ENCODE peak calls at places on chromosomes 7 and 10, in nine cellular contexts. One of them, this sample, is unnamed.

GRCh38 chr10:12321641-12322040 is 27.7 kb upstream of the CAMK1D start:
- DNase-seq in fibroblast of lung: no peak
- DNase-seq in cardiac muscle cell: no peak
- DNase-seq in lung: no peak
- DNase-seq in A549: no peak
- DNase-seq in transverse colon: no peak
- DNase-seq in neural progenitor cell: no peak
- DNase-seq in upper lobe of right lung: no peak
- DNase-seq in heart left ventricle: no peak
- DNase-seq in this sample: no peak

GRCh38 chr7:98807306-98807880 is 62.4 kb downstream of the TMEM130 start:
- DNase-seq in fibroblast of lung: no peak
- DNase-seq in cardiac muscle cell: no peak
- DNase-seq in lung: no peak
- DNase-seq in A549: no peak
- DNase-seq in transverse colon: no peak
- DNase-seq in neural progenitor cell: peak
- DNase-seq in upper lobe of right lung: no peak
- DNase-seq in heart left ventricle: no peak
- DNase-seq in this sample: no peak

GRCh38 chr10:43205681-43206390 is 61.0 kb downstream of the RASGEF1A start:
- DNase-seq in fibroblast of lung: no peak
- DNase-seq in cardiac muscle cell: no peak
- DNase-seq in lung: no peak
- DNase-seq in A549: no peak
- DNase-seq in transverse colon: peak
- DNase-seq in neural progenitor cell: no peak
- DNase-seq in upper lobe of right lung: peak
- DNase-seq in heart left ventricle: peak
- DNase-seq in this sample: peak

GRCh38 chr10:234708-235406 is 99.6 kb downstream of the ZMYND11 start:
- DNase-seq in fibroblast of lung: peak
- DNase-seq in cardiac muscle cell: no peak
- DNase-seq in lung: no peak
- DNase-seq in A549: no peak
- DNase-seq in transverse colon: no peak
- DNase-seq in neural progenitor cell: no peak
- DNase-seq in upper lobe of right lung: no peak
- DNase-seq in heart left ventricle: no peak
- DNase-seq in this sample: no peak

GRCh38 chr10:87700031-87700796 is 40.5 kb downstream of the PAPSS2 start:
- DNase-seq in fibroblast of lung: peak
- DNase-seq in cardiac muscle cell: no peak
- DNase-seq in lung: no peak
- DNase-seq in A549: no peak
- DNase-seq in transverse colon: no peak
- DNase-seq in neural progenitor cell: no peak
- DNase-seq in upper lobe of right lung: no peak
- DNase-seq in heart left ventricle: no peak
- DNase-seq in this sample: no peak

GRCh38 chr7:75039709-75040108 is 33.9 kb downstream of the RCC1L start:
- DNase-seq in fibroblast of lung: no peak
- DNase-seq in cardiac muscle cell: no peak
- DNase-seq in lung: no peak
- DNase-seq in A549: no peak
- DNase-seq in transverse colon: no peak
- DNase-seq in neural progenitor cell: no peak
- DNase-seq in upper lobe of right lung: no peak
- DNase-seq in heart left ventricle: no peak
- DNase-seq in this sample: no peak

GRCh38 chr7:128039487-128040099 is 8.4 kb upstream of the LRRC4 start:
- DNase-seq in fibroblast of lung: no peak
- DNase-seq in cardiac muscle cell: no peak
- DNase-seq in lung: no peak
- DNase-seq in A549: no peak
- DNase-seq in transverse colon: no peak
- DNase-seq in neural progenitor cell: no peak
- DNase-seq in upper lobe of right lung: no peak
- DNase-seq in heart left ventricle: no peak
- DNase-seq in this sample: no peak

GRCh38 chr7:121510302-121510701 is 114.2 kb upstream of the FAM3C start:
- DNase-seq in fibroblast of lung: no peak
- DNase-seq in cardiac muscle cell: no peak
- DNase-seq in lung: no peak
- DNase-seq in A549: no peak
- DNase-seq in transverse colon: no peak
- DNase-seq in neural progenitor cell: peak
- DNase-seq in upper lobe of right lung: no peak
- DNase-seq in heart left ventricle: no peak
- DNase-seq in this sample: no peak

GRCh38 chr7:36600869-36601530 is 123.3 kb downstream of the AOAH start:
- DNase-seq in fibroblast of lung: peak
- DNase-seq in cardiac muscle cell: no peak
- DNase-seq in lung: no peak
- DNase-seq in A549: peak
- DNase-seq in transverse colon: no peak
- DNase-seq in neural progenitor cell: no peak
- DNase-seq in upper lobe of right lung: no peak
- DNase-seq in heart left ventricle: no peak
- DNase-seq in this sample: no peak

GRCh38 chr7:116679495-116679894 is 7.5 kb downstream of the MET start:
- DNase-seq in fibroblast of lung: no peak
- DNase-seq in cardiac muscle cell: no peak
- DNase-seq in lung: no peak
- DNase-seq in A549: no peak
- DNase-seq in transverse colon: no peak
- DNase-seq in neural progenitor cell: no peak
- DNase-seq in upper lobe of right lung: no peak
- DNase-seq in heart left ventricle: no peak
- DNase-seq in this sample: no peak

GRCh38 chr7:44375236-44375699 is 49.9 kb upstream of the CAMK2B start:
- DNase-seq in fibroblast of lung: no peak
- DNase-seq in cardiac muscle cell: peak
- DNase-seq in lung: peak
- DNase-seq in A549: no peak
- DNase-seq in transverse colon: no peak
- DNase-seq in neural progenitor cell: peak
- DNase-seq in upper lobe of right lung: no peak
- DNase-seq in heart left ventricle: no peak
- DNase-seq in this sample: no peak

GRCh38 chr7:159108491-159108890 is 36.2 kb downstream of the VIPR2 start:
- DNase-seq in fibroblast of lung: no peak
- DNase-seq in cardiac muscle cell: no peak
- DNase-seq in lung: no peak
- DNase-seq in A549: no peak
- DNase-seq in transverse colon: no peak
- DNase-seq in neural progenitor cell: no peak
- DNase-seq in upper lobe of right lung: peak
- DNase-seq in heart left ventricle: no peak
- DNase-seq in this sample: no peak

GRCh38 chr7:73768661-73769480 is 1.2 kb downstream of the CLDN3 start:
- DNase-seq in fibroblast of lung: no peak
- DNase-seq in cardiac muscle cell: no peak
- DNase-seq in lung: no peak
- DNase-seq in A549: no peak
- DNase-seq in transverse colon: no peak
- DNase-seq in neural progenitor cell: no peak
- DNase-seq in upper lobe of right lung: no peak
- DNase-seq in heart left ventricle: no peak
- DNase-seq in this sample: no peak

GRCh38 chr7:41956712-41957111 is 253.8 kb upstream of the INHBA start:
- DNase-seq in fibroblast of lung: no peak
- DNase-seq in cardiac muscle cell: no peak
- DNase-seq in lung: no peak
- DNase-seq in A549: no peak
- DNase-seq in transverse colon: no peak
- DNase-seq in neural progenitor cell: peak
- DNase-seq in upper lobe of right lung: no peak
- DNase-seq in heart left ventricle: no peak
- DNase-seq in this sample: no peak

GRCh38 chr7:128892521-128893250 is 17.8 kb downstream of the KCP start:
- DNase-seq in fibroblast of lung: no peak
- DNase-seq in cardiac muscle cell: no peak
- DNase-seq in lung: no peak
- DNase-seq in A549: no peak
- DNase-seq in transverse colon: no peak
- DNase-seq in neural progenitor cell: no peak
- DNase-seq in upper lobe of right lung: peak
- DNase-seq in heart left ventricle: no peak
- DNase-seq in this sample: no peak

GRCh38 chr10:57341294-57341693 is 926.4 kb downstream of the IPMK start:
- DNase-seq in fibroblast of lung: no peak
- DNase-seq in cardiac muscle cell: no peak
- DNase-seq in lung: no peak
- DNase-seq in A549: no peak
- DNase-seq in transverse colon: no peak
- DNase-seq in neural progenitor cell: no peak
- DNase-seq in upper lobe of right lung: no peak
- DNase-seq in heart left ventricle: no peak
- DNase-seq in this sample: no peak
- H3K27ac ChIP-seq in fibroblast of lung: no peak
- H3K27ac ChIP-seq in cardiac muscle cell: no peak
- H3K27ac ChIP-seq in lung: no peak
- H3K27ac ChIP-seq in A549: no peak
- H3K27ac ChIP-seq in transverse colon: no peak
- H3K27ac ChIP-seq in neural progenitor cell: no peak
- H3K27ac ChIP-seq in upper lobe of right lung: no peak
- H3K27ac ChIP-seq in heart left ventricle: no peak
- H3K27ac ChIP-seq in this sample: no peak

DNA sequence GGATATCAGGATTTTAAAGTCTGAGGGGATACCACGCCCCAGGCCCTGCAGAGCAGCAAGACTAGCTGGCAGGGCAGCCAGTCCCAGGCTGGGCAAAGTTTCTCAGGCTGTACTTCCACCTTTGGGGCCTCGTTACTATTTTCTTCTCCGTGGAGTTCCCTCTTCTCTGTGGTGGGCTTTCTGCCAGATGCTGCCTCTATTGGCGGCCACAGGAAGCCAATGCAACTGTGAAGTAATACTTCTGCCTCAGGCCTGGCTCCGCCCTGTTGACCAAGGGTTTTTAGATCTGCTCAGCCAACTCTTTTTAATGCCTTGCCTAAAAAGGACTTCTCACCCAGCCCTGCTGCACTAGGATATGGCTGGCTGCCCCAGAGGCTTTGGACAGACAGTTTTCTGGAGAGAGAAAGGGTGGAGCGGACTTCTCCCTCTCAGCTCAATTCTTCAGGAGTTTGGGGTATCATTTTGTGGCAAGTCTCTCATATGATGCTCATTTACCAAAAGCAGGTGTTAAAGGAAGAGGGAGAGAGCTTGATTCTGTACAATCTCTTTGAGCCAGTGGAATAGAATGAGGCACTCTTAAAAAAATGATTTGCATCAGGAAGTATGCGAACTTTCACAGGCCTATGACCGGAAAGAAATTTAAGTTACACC is 67.4 kb downstream of the HHEX start:
- DNase-seq in fibroblast of lung: peak
- DNase-seq in cardiac muscle cell: peak
- DNase-seq in lung: peak
- DNase-seq in A549: peak
- DNase-seq in transverse colon: peak
- DNase-seq in neural progenitor cell: peak
- DNase-seq in upper lobe of right lung: peak
- DNase-seq in heart left ventricle: peak
- DNase-seq in this sample: no peak
- TF ChIP-seq CTCF in fibroblast of lung: peak
- TF ChIP-seq CTCF in cardiac muscle cell: peak
- TF ChIP-seq CTCF in lung: no peak
- TF ChIP-seq CTCF in A549: no peak
- TF ChIP-seq CTCF in transverse colon: no peak
- TF ChIP-seq CTCF in neural progenitor cell: peak
- TF ChIP-seq CTCF in upper lobe of right lung: peak
- TF ChIP-seq CTCF in heart left ventricle: no peak
- TF ChIP-seq CTCF in this sample: no peak

DNA sequence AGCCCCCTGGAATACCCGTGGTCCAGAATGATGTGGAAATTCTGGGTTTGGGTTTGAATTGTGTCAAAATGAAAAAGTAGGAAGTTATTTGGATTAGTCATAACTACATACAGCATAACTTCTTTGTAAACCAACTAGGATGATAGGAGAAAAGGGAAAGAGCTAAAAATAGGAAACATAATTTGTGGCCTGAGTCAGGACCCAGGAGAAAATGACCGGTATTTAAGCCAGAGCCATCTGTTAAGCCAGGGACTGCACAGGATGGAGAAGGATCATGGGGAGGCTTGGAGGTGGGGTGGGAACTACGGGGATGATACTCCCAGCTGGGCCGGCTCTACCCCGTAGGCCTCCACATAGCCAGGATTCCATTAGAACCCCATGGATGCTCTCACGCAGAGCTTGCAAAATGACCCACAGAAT is 98.6 kb downstream of the MYOF start:
- DNase-seq in fibroblast of lung: peak
- DNase-seq in cardiac muscle cell: no peak
- DNase-seq in lung: no peak
- DNase-seq in A549: no peak
- DNase-seq in transverse colon: no peak
- DNase-seq in neural progenitor cell: no peak
- DNase-seq in upper lobe of right lung: no peak
- DNase-seq in heart left ventricle: no peak
- DNase-seq in this sample: no peak
- H3K27ac ChIP-seq in fibroblast of lung: peak
- H3K27ac ChIP-seq in cardiac muscle cell: peak
- H3K27ac ChIP-seq in lung: no peak
- H3K27ac ChIP-seq in A549: peak
- H3K27ac ChIP-seq in transverse colon: peak
- H3K27ac ChIP-seq in neural progenitor cell: no peak
- H3K27ac ChIP-seq in upper lobe of right lung: no peak
- H3K27ac ChIP-seq in heart left ventricle: peak
- H3K27ac ChIP-seq in this sample: no peak

GRCh38 chr10:5665380-5666323 is 743 bp downstream of the ASB13 start:
- DNase-seq in fibroblast of lung: no peak
- DNase-seq in cardiac muscle cell: peak
- DNase-seq in lung: no peak
- DNase-seq in A549: peak
- DNase-seq in transverse colon: peak
- DNase-seq in neural progenitor cell: peak
- DNase-seq in upper lobe of right lung: peak
- DNase-seq in heart left ventricle: no peak
- DNase-seq in this sample: no peak

GRCh38 chr10:5669609-5670008 is 3.2 kb upstream of the ASB13 start:
- DNase-seq in fibroblast of lung: no peak
- DNase-seq in cardiac muscle cell: no peak
- DNase-seq in lung: no peak
- DNase-seq in A549: no peak
- DNase-seq in transverse colon: no peak
- DNase-seq in neural progenitor cell: no peak
- DNase-seq in upper lobe of right lung: no peak
- DNase-seq in heart left ventricle: no peak
- DNase-seq in this sample: no peak

GRCh38 chr10:5663692-5664427 is 2.5 kb downstream of the ASB13 start:
- DNase-seq in fibroblast of lung: no peak
- DNase-seq in cardiac muscle cell: no peak
- DNase-seq in lung: no peak
- DNase-seq in A549: peak
- DNase-seq in transverse colon: no peak
- DNase-seq in neural progenitor cell: peak
- DNase-seq in upper lobe of right lung: no peak
- DNase-seq in heart left ventricle: peak
- DNase-seq in this sample: no peak

GRCh38 chr10:5668429-5668828 is 2.0 kb upstream of the ASB13 start:
- DNase-seq in fibroblast of lung: no peak
- DNase-seq in cardiac muscle cell: no peak
- DNase-seq in lung: no peak
- DNase-seq in A549: no peak
- DNase-seq in transverse colon: no peak
- DNase-seq in neural progenitor cell: no peak
- DNase-seq in upper lobe of right lung: no peak
- DNase-seq in heart left ventricle: no peak
- DNase-seq in this sample: no peak

GRCh38 chr10:5666324-5667220 is at the start of gene ASB13:
- DNase-seq in fibroblast of lung: peak
- DNase-seq in cardiac muscle cell: peak
- DNase-seq in lung: peak
- DNase-seq in A549: peak
- DNase-seq in transverse colon: peak
- DNase-seq in neural progenitor cell: peak
- DNase-seq in upper lobe of right lung: peak
- DNase-seq in heart left ventricle: peak
- DNase-seq in this sample: no peak
- TF ChIP-seq CTCF in fibroblast of lung: no peak
- TF ChIP-seq CTCF in cardiac muscle cell: no peak
- TF ChIP-seq CTCF in lung: no peak
- TF ChIP-seq CTCF in A549: no peak
- TF ChIP-seq CTCF in transverse colon: no peak
- TF ChIP-seq CTCF in neural progenitor cell: peak
- TF ChIP-seq CTCF in upper lobe of right lung: peak
- TF ChIP-seq CTCF in heart left ventricle: no peak
- TF ChIP-seq CTCF in this sample: no peak

This sample was measured in CD4-positive, alpha-beta T cell.